ENCODE peak calls at places on chromosome 16, in five cellular contexts. W is stomach, Z is fibroblast of mammary gland, T is dorsolateral prefrontal cortex, G is foreskin fibroblast. I is an unnamed sample.

GRCh38 chr16:73043828-73044493 is 4.0 kb downstream of the ZFHX3 start:
- DNase-seq in G (peak), W (no peak), T (no peak), Z (no peak), I (peak)

GRCh38 chr16:10729104-10729503 is 14.5 kb upstream of the NUBP1 start:
- DNase-seq in Z (no peak), W (no peak), G (no peak), T (no peak), I (no peak)

GRCh38 chr16:87560428-87561199 is 41.7 kb upstream of the JPH3 start:
- DNase-seq in T (no peak), G (no peak), W (peak), Z (peak), I (peak)

GRCh38 chr16:19177111-19177747 is 9.2 kb downstream of the SYT17 start:
- DNase-seq in G (no peak), W (no peak), Z (no peak), T (no peak), I (no peak)

GRCh38 chr16:17598968-17599367 is 128.2 kb upstream of the XYLT1 start:
- DNase-seq in W (no peak), G (no peak), T (no peak), Z (no peak), I (no peak)

GRCh38 chr16:66898207-66898606 is 17.9 kb downstream of the PDP2 start:
- DNase-seq in Z (peak), T (no peak), W (no peak), G (peak), I (peak)

GRCh38 chr16:87332150-87332549 is 15.0 kb upstream of the C16orf95 start:
- DNase-seq in T (peak), W (no peak), Z (peak), G (peak), I (no peak)

GRCh38 chr16:59397638-59398037 is 663.5 kb upstream of the GOT2 start:
- DNase-seq in T (no peak), W (no peak), Z (no peak), G (no peak), I (no peak)

GRCh38 chr16:20310421-20311395 is 16.6 kb downstream of the GP2 start:
- DNase-seq in T (no peak), W (no peak), G (no peak), Z (no peak), I (no peak)

GRCh38 chr16:30740364-30741251 is 7.6 kb upstream of the PHKG2 start:
- DNase-seq in Z (peak), W (peak), G (peak), T (no peak), I (peak)

GRCh38 chr16:78199325-78200022 is 100.0 kb downstream of the WWOX start:
- DNase-seq in W (no peak), Z (no peak), T (no peak), G (no peak), I (no peak)

GRCh38 chr16:46830417-46830901 is 521 bp downstream of the C16orf87 start:
- DNase-seq in T (peak), W (peak), G (peak), Z (peak), I (no peak)

GRCh38 chr16:84137287-84137686 is 7.7 kb downstream of the HSDL1 start:
- DNase-seq in W (no peak), G (no peak), T (no peak), Z (no peak), I (no peak)

GRCh38 chr16:18841833-18842525 is 40.6 kb upstream of the ARL6IP1 start:
- DNase-seq in T (no peak), G (no peak), W (no peak), Z (no peak), I (no peak)

GRCh38 chr16:66382171-66382965 is 15.9 kb downstream of the CDH5 start:
- DNase-seq in Z (peak), G (no peak), T (no peak), W (no peak), I (peak)

GRCh38 chr16:74700206-74701040 is at the start of gene MLKL:
- DNase-seq in W (peak), G (peak), T (no peak), Z (peak), I (peak)

GRCh38 chr16:29804455-29805231 is 1.7 kb upstream of the MAZ start:
- DNase-seq in Z (peak), G (peak), T (peak), W (peak), I (peak)

GRCh38 chr16:3283525-3284447 is 495 bp downstream of the ZNF263 start:
- DNase-seq in T (no peak), G (peak), W (no peak), Z (no peak), I (no peak)

GRCh38 chr16:68951991-68952877 is 108.9 kb downstream of the TANGO6 start:
- DNase-seq in Z (peak), G (peak), W (no peak), T (no peak), I (peak)

GRCh38 chr16:49598386-49599170 is 225.0 kb downstream of the C16orf78 start:
- DNase-seq in Z (no peak), T (no peak), G (no peak), W (peak), I (no peak)

GRCh38 chr16:3164121-3164991 is 23.6 kb upstream of the OR1F1 start:
- DNase-seq in Z (no peak), T (no peak), G (no peak), W (no peak), I (no peak)

GRCh38 chr16:68090109-68090508 is 4.9 kb downstream of the NFATC3 start:
- DNase-seq in T (no peak), Z (no peak), W (no peak), G (no peak), I (no peak)

DNA sequence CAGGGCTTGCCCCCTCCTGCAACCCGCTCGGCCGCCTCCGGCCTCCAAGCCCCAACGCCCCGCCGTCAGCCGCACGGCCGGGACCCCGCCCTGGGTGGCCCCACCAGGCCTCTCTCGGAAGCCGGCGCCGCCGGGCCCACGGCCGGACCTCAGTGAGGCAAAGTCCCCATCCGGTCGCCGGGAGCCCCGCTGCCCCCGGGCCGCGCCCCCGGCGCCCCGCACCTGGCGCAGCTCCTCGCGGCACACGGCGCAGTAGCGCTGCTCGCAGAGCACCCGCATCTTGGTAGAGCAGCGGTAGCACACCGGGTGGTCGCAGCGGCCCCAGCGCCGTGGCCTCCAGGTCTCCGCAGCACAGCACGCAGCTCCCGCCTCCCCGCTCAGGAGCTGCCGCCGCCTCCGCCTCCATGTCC is 314 bp downstream of the ZNF598 start:
- DNase-seq in G (peak), Z (no peak), W (no peak), T (no peak), I (no peak)
- TF ChIP-seq CTCF in G (no peak), Z (no peak), W (no peak), T (no peak), I (no peak)

GRCh38 chr16:1536601-1537000 is 3.1 kb downstream of the TMEM204 start:
- DNase-seq in W (no peak), G (no peak), T (no peak), Z (no peak), I (no peak)
- H3K4me3 ChIP-seq in W (peak), G (no peak), T (no peak), Z (no peak), I (peak)

GRCh38 chr16:56869513-56870270 is 4.7 kb downstream of the SLC12A3 start:
- DNase-seq in Z (peak), W (no peak), T (no peak), G (no peak), I (no peak)
- TF ChIP-seq CTCF in Z (peak), W (no peak), T (no peak), G (no peak), I (no peak)

GRCh38 chr16:25080420-25081131 is 31.0 kb upstream of the LCMT1 start:
- DNase-seq in T (no peak), Z (no peak), W (no peak), G (no peak), I (no peak)
- H3K4me3 ChIP-seq in T (no peak), Z (no peak), W (no peak), G (no peak), I (no peak)

GRCh38 chr16:57725976-57726375 is 9.6 kb upstream of the KATNB1 start:
- DNase-seq in W (no peak), G (no peak), T (no peak), Z (no peak), I (no peak)
- TF ChIP-seq CTCF in W (no peak), G (no peak), T (no peak), Z (no peak), I (no peak)